ENCODE peak calls at places on chromosomes 4 and X, in seven cellular contexts. N is fibroblast of the aortic adventitia; Q is GM10248; J is activated CD4-positive, alpha-beta T cell treated with anti-CD3 and anti-CD28 coated beads, Interleukin-2, amount 10 ng/mL, durations not matched to agents 24 days and 14 days; M is stimulated activated CD4-positive, alpha-beta T cell treated with anti-CD3 and anti-CD28 coated beads, Interleukin-1b, Interleukin-23, amount 100 ng/mL, for 24 hours; U is CD8-positive, alpha-beta memory T cell; C is GM13977. I is an unnamed sample.

GRCh38 chr4:155552180-155552579 is 114.5 kb upstream of the GUCY1A1 start:
- DNase-seq in Q (no peak), M (no peak), C (no peak), U (no peak), J (no peak), N (no peak), I (no peak)

GRCh38 chrX:100748133-100748532 is 16.2 kb upstream of the SYTL4 start:
- DNase-seq in N (no peak), M (no peak), U (no peak), J (no peak), C (no peak), Q (no peak), I (no peak)

GRCh38 chr4:1746919-1747602 is 25.7 kb downstream of the TACC3 start:
- DNase-seq in U (no peak), M (no peak), N (no peak), Q (no peak), C (no peak), J (no peak), I (no peak)

GRCh38 chr4:4995103-4995761 is 24.0 kb downstream of the CYTL1 start:
- DNase-seq in J (peak), M (peak), N (peak), Q (peak), C (peak), U (peak), I (peak)

GRCh38 chr4:88938138-88938537 is 118.8 kb downstream of the FAM13A start:
- DNase-seq in Q (no peak), C (no peak), M (no peak), U (no peak), N (peak), J (no peak), I (no peak)

GRCh38 chr4:108415389-108415788 is 205.0 kb upstream of the RPL34 start:
- DNase-seq in Q (no peak), M (no peak), N (no peak), U (no peak), C (no peak), J (no peak), I (no peak)

GRCh38 chrX:68894142-68894512 is 65.3 kb downstream of the EFNB1 start:
- DNase-seq in M (no peak), J (no peak), C (no peak), U (no peak), Q (no peak), N (no peak), I (peak)

GRCh38 chr4:167854881-167855280 is 237.5 kb upstream of the ANXA10 start:
- DNase-seq in C (no peak), Q (no peak), U (no peak), J (no peak), N (peak), M (no peak), I (no peak)

GRCh38 chrX:57286507-57287251 is at the start of gene FAAH2:
- DNase-seq in M (peak), U (peak), Q (peak), J (peak), N (no peak), C (peak), I (no peak)

GRCh38 chr4:73127839-73128448 is 58.4 kb upstream of the COX18 start:
- DNase-seq in M (no peak), N (no peak), U (no peak), J (peak), C (peak), Q (no peak), I (no peak)

GRCh38 chr4:150583287-150584197 is 1.6 kb downstream of the MAB21L2 start:
- DNase-seq in C (no peak), J (no peak), Q (no peak), U (no peak), M (no peak), N (no peak), I (peak)

GRCh38 chrX:118156254-118156952 is 39.8 kb upstream of the KLHL13 start:
- DNase-seq in N (no peak), U (no peak), M (no peak), C (no peak), Q (no peak), J (no peak), I (no peak)

GRCh38 chrX:31715675-31716074 is 643.8 kb upstream of the FTHL17 start:
- DNase-seq in M (no peak), U (no peak), C (no peak), Q (no peak), N (no peak), J (no peak), I (no peak)

GRCh38 chr4:142307857-142308256 is 538.2 kb downstream of the INPP4B start:
- DNase-seq in J (peak), Q (no peak), U (no peak), M (no peak), N (no peak), C (no peak), I (no peak)

GRCh38 chrX:79270401-79270800 is 96.7 kb downstream of the ITM2A start:
- DNase-seq in C (peak), Q (peak), N (no peak), U (peak), M (peak), J (peak), I (no peak)

GRCh38 chr4:75499900-75500299 is 14.3 kb downstream of the RCHY1 start:
- DNase-seq in Q (no peak), U (no peak), J (no peak), N (no peak), M (no peak), C (no peak), I (no peak)

GRCh38 chr4:26105815-26106699 is 192.0 kb downstream of the SMIM20 start:
- DNase-seq in J (no peak), Q (no peak), N (peak), U (no peak), M (no peak), C (no peak), I (no peak)

GRCh38 chr4:78627966-78628678 is 76.6 kb downstream of the ANXA3 start:
- DNase-seq in N (no peak), Q (no peak), U (no peak), M (no peak), C (no peak), J (no peak), I (no peak)

GRCh38 chr4:1024882-1025552 is 13.6 kb downstream of the FGFRL1 start:
- DNase-seq in M (no peak), U (no peak), C (no peak), J (no peak), N (no peak), Q (no peak), I (no peak)

GRCh38 chr4:128309585-128309984 is 22.0 kb upstream of the PGRMC2 start:
- DNase-seq in M (no peak), N (peak), C (no peak), U (no peak), Q (no peak), J (no peak), I (no peak)

GRCh38 chr4:109676886-109677285 is 26.4 kb downstream of the CASP6 start:
- DNase-seq in C (no peak), Q (no peak), U (no peak), N (no peak), M (no peak), J (no peak), I (no peak)

GRCh38 chrX:108224218-108224617 is 132.6 kb downstream of the ATG4A start:
- DNase-seq in C (no peak), U (no peak), Q (no peak), M (no peak), N (no peak), J (no peak), I (no peak)

GRCh38 chrX:56564182-56564885 is 907 bp downstream of the UBQLN2 start:
- DNase-seq in Q (peak), U (no peak), N (peak), C (no peak), J (peak), M (peak), I (peak)

I was measured in heart left ventricle.